ENCODE peak calls at places on chromosome 1, in eight cellular contexts. V is prostate gland, H is uterus, G is heart left ventricle, T is body of pancreas, D is H54, R is vagina, F is stomach. E is an unnamed sample.

GRCh38 chr1:100394286-100394685 is 42.0 kb downstream of the CDC14A start:
- DNase-seq in V (no peak), H (no peak), G (no peak), T (no peak), D (no peak), R (no peak), F (no peak), E (peak; percentile 40)

GRCh38 chr1:17569200-17570139 is 30.0 kb downstream of the ARHGEF10L start:
- DNase-seq in V (peak; percentile 83), H (peak; percentile 89), G (peak; percentile 84), T (peak; percentile 81), D (peak; percentile 60), R (peak; percentile 96), F (peak; percentile 70), E (peak; percentile 75)

GRCh38 chr1:44646276-44646675 is 28.0 kb downstream of the TMEM53 start:
- DNase-seq in V (no peak), H (peak; percentile 75), G (no peak), T (no peak), D (no peak), R (no peak), F (no peak), E (no peak)

GRCh38 chr1:114468710-114469468 is 42.1 kb downstream of the TRIM33 start:
- DNase-seq in V (no peak), H (no peak), G (no peak), T (no peak), D (no peak), R (no peak), F (no peak), E (peak; percentile 29)

GRCh38 chr1:220768127-220768601 is 18.5 kb upstream of the MTARC1 start:
- DNase-seq in V (no peak), H (no peak), G (no peak), T (peak; percentile 69), D (no peak), R (no peak), F (peak; percentile 62), E (no peak)

GRCh38 chr1:112265946-112266345 is 130.1 kb upstream of the CTTNBP2NL start:
- DNase-seq in V (no peak), H (no peak), G (no peak), T (no peak), D (no peak), R (no peak), F (no peak), E (no peak)

GRCh38 chr1:46467183-46467504 is 22.5 kb upstream of the DMBX1 start:
- DNase-seq in V (no peak), H (no peak), G (no peak), T (no peak), D (no peak), R (no peak), F (no peak), E (no peak)

GRCh38 chr1:209883341-209883971 is 54.6 kb upstream of the SYT14 start:
- DNase-seq in V (no peak), H (no peak), G (no peak), T (no peak), D (no peak), R (no peak), F (no peak), E (no peak)

GRCh38 chr1:234969630-234970370 is 158.8 kb downstream of the TOMM20 start:
- DNase-seq in V (no peak), H (peak; percentile 63), G (peak; percentile 80), T (peak; percentile 85), D (peak; percentile 33), R (peak; percentile 89), F (peak; percentile 63), E (peak; percentile 37)

GRCh38 chr1:9418851-9419250 is 120.4 kb upstream of the SLC25A33 start:
- DNase-seq in V (no peak), H (no peak), G (no peak), T (no peak), D (no peak), R (no peak), F (no peak), E (no peak)

GRCh38 chr1:9417695-9418094 is 121.6 kb upstream of the SLC25A33 start:
- DNase-seq in V (no peak), H (no peak), G (no peak), T (no peak), D (no peak), R (no peak), F (no peak), E (no peak)

GRCh38 chr1:9420835-9421532 is 118.3 kb upstream of the SLC25A33 start:
- DNase-seq in V (no peak), H (no peak), G (no peak), T (no peak), D (no peak), R (no peak), F (no peak), E (no peak)

GRCh38 chr1:9421533-9421873 is 117.8 kb upstream of the SLC25A33 start:
- DNase-seq in V (no peak), H (no peak), G (no peak), T (no peak), D (no peak), R (no peak), F (no peak), E (no peak)

DNA sequence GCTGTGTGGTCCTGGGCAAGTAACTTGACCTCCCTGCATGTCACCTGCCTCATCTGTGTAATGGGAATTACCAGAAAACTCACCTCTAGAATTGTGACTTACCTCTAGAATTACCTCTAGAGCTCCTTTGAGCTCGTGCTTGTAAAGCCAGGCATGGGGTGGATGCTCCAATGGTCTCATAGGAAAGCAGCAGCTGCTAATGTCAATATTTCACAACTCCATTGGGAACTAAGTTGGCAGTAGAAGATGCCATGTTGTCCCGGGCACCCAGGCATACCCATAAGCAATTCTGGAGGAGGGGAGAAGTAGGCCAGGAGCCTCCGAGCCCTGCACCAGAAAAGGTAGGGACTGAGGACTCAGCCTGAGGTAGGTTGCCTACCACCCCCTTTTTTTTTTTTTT is 119.6 kb upstream of the SLC25A33 start:
- DNase-seq in V (no peak), H (no peak), G (no peak), T (no peak), D (no peak), R (no peak), F (no peak), E (no peak)
- TF ChIP-seq POLR2A in V (no peak), H (no peak), G (no peak), T (no peak), D (no peak), R (no peak), F (no peak), E (no peak)

GRCh38 chr1:43454270-43455011 is 710 bp upstream of the HYI start:
- DNase-seq in V (peak; percentile 61), H (peak; percentile 76), G (peak; percentile 72), T (peak; percentile 91), D (no peak), R (peak; percentile 88), F (peak; percentile 83), E (peak; percentile 82)

GRCh38 chr1:43452789-43453441 is 816 bp downstream of the HYI start:
- DNase-seq in V (peak; percentile 39), H (peak; percentile 60), G (no peak), T (peak; percentile 53), D (peak; percentile 31), R (peak; percentile 89), F (peak; percentile 49), E (peak; percentile 45)

GRCh38 chr1:43451701-43452532 is 1.8 kb downstream of the HYI start:
- DNase-seq in V (no peak), H (no peak), G (no peak), T (no peak), D (no peak), R (peak; percentile 87), F (no peak), E (no peak)

GRCh38 chr1:43455205-43455889 is 1.6 kb upstream of the HYI start:
- DNase-seq in V (no peak), H (no peak), G (no peak), T (peak; percentile 75), D (no peak), R (no peak), F (peak; percentile 45), E (no peak)

GRCh38 chr1:43453442-43454269 is at the start of gene HYI:
- DNase-seq in V (peak; percentile 81), H (peak; percentile 85), G (peak; percentile 86), T (peak; percentile 90), D (peak; percentile 82), R (peak; percentile 89), F (peak; percentile 85), E (peak; percentile 84)
- TF ChIP-seq POLR2A in V (peak; percentile 56), H (no peak), G (no peak), T (peak; percentile 73), D (peak; percentile 41), R (peak; percentile 23), F (no peak), E (no peak)

GRCh38 chr1:154974086-154974807 is at the start of gene CKS1B:
- DNase-seq in V (peak; percentile 99), H (peak; percentile 98), G (peak; percentile 95), T (peak; percentile 96), D (peak; percentile 86), R (peak; percentile 100), F (peak; percentile 96), E (peak; percentile 99)

GRCh38 chr1:154973344-154974085 is 966 bp upstream of the CKS1B start:
- DNase-seq in V (peak; percentile 97), H (peak; percentile 99), G (peak; percentile 96), T (peak; percentile 98), D (peak; percentile 58), R (peak; percentile 99), F (peak; percentile 98), E (peak; percentile 100)

GRCh38 chr1:154975409-154976205 is 1.1 kb downstream of the CKS1B start:
- DNase-seq in V (peak; percentile 48), H (peak; percentile 76), G (peak; percentile 67), T (peak; percentile 58), D (no peak), R (no peak), F (peak; percentile 55), E (peak; percentile 83)

GRCh38 chr1:154972517-154973343 is 1.8 kb upstream of the CKS1B start:
- DNase-seq in V (peak; percentile 87), H (peak; percentile 71), G (peak; percentile 69), T (peak; percentile 68), D (peak; percentile 71), R (no peak), F (peak; percentile 83), E (no peak)

GRCh38 chr1:154974808-154975408 is 427 bp downstream of the CKS1B start:
- DNase-seq in V (peak; percentile 94), H (peak; percentile 96), G (peak; percentile 96), T (peak; percentile 95), D (peak; percentile 77), R (no peak), F (peak; percentile 94), E (peak; percentile 99)
- TF ChIP-seq POLR2A in V (peak; percentile 83), H (peak; percentile 71), G (peak; percentile 68), T (peak; percentile 60), D (peak; percentile 65), R (peak; percentile 74), F (no peak), E (peak; percentile 91)

DNA sequence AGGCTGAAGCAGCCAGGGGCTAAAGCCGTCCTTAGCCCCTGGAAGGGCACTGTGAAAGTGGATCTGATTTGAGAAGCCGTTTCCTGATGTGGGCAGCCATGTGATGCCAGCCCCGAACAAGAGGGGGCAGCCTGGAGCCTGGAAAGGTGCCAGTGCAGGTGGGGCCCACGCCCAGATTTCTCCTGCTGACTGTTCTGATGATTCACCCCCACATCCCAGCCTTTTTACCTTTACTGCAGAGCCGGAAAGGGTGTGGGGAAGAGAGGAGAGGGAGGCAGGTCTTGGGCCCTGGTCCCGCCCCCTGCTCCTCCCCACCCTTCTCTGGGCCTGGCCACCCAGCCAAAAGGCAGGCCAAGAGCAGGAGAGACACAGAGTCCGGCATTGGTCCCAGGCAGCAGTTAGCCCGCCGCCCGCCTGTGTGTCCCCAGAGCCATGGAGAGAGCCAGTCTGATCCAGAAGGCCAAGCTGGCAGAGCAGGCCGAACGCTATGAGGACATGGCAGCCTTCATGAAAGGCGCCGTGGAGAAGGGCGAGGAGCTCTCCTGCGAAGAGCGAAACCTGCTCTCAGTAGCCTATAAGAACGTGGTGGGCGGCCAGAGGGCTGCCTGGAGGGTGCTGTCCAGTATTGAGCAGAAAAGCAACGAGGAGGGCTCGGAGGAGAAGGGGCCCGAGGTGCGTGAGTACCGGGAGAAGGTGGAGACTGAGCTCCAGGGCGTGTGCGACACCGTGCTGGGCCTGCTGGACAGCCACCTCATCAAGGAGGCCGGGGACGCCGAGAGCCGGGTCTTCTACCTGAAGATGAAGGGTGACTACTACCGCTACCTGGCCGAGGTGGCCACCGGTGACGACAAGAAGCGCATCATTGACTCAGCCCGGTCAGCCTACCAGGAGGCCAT is at the start of gene SFN:
- DNase-seq in V (peak; percentile 94), H (no peak), G (no peak), T (peak; percentile 46), D (peak; percentile 50), R (no peak), F (peak; percentile 88), E (no peak)
- TF ChIP-seq POLR2A in V (peak; percentile 99), H (peak; percentile 24), G (no peak), T (no peak), D (no peak), R (peak; percentile 41), F (no peak), E (no peak)

E was measured in erythroblast.